ENCODE peak calls at places on chromosomes 7 and 10, in five cellular contexts. M, F, R, V and U are unnamed samples. For H3K4me1, the result is how much of the 10 kb centered on the place peaks cover.

GRCh38 chr7:134351424-134351823 is 34.7 kb upstream of the SLC35B4 start:
- DNase-seq in M (no peak), F (no peak), V (no peak), R (no peak), U (no peak)

GRCh38 chr7:129665013-129665401 is 53.5 kb downstream of the NRF1 start:
- DNase-seq in R (peak), V (peak), M (no peak), F (no peak), U (peak)

GRCh38 chr10:92832998-92833642 is 15.2 kb upstream of the EXOC6 start:
- DNase-seq in V (no peak), M (no peak), R (no peak), F (no peak), U (no peak)

GRCh38 chr10:69446229-69446628 is 5.0 kb upstream of the TSPAN15 start:
- DNase-seq in R (no peak), F (no peak), V (no peak), M (no peak), U (no peak)

GRCh38 chr7:17255930-17256329 is 42.5 kb upstream of the AHR start:
- DNase-seq in M (no peak), R (no peak), V (no peak), F (no peak), U (no peak)

GRCh38 chr7:90111-91063 is 102.0 kb upstream of the FAM20C start:
- DNase-seq in R (no peak), V (no peak), M (no peak), F (no peak), U (no peak)

GRCh38 chr10:11625019-11625735 is 13.7 kb upstream of the USP6NL start:
- DNase-seq in V (no peak), M (no peak), R (no peak), F (peak), U (no peak)

GRCh38 chr7:279821-280220 is 10.1 kb upstream of the FOXL3 start:
- DNase-seq in M (no peak), V (no peak), F (no peak), R (no peak), U (no peak)

GRCh38 chr7:1716263-1717094 is 46.4 kb downstream of the ELFN1 start:
- DNase-seq in M (no peak), F (no peak), R (no peak), V (no peak), U (no peak)

GRCh38 chr7:24862461-24862860 is 105.2 kb upstream of the GSDME start:
- DNase-seq in M (no peak), F (no peak), V (no peak), R (no peak), U (no peak)

GRCh38 chr10:66680886-66681285 is 244.9 kb upstream of the LRRTM3 start:
- DNase-seq in F (no peak), M (no peak), R (no peak), V (no peak), U (no peak)

GRCh38 chr10:91887075-91887899 is 22.0 kb downstream of the FGFBP3 start:
- DNase-seq in R (no peak), M (no peak), V (peak), F (peak), U (peak)

DNA sequence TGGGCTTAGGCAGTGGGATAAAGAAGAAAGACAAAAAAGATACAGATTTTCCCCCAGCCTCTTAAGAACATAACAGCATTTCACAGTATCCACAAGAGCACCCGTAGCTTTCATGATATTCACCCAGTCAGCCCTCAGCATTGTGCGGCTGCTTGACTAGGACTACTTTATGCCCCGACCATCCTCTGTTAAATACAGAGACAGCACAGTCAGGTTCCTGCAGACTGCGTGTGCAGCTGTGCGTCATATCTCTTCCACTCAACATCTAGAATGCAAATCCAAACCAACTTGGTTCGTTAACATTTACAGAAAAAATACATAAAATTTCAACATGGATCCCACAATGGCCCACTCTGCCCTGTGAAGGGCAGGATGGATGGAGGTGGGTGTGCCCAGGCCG is 33.8 kb downstream of the PIK3AP1 start:
- DNase-seq in M (no peak), F (no peak), V (no peak), R (no peak), U (no peak)
- H3K4me1 ChIP-seq in M (under half), F (under half), V (under half), R (under half), U (under half)

DNA sequence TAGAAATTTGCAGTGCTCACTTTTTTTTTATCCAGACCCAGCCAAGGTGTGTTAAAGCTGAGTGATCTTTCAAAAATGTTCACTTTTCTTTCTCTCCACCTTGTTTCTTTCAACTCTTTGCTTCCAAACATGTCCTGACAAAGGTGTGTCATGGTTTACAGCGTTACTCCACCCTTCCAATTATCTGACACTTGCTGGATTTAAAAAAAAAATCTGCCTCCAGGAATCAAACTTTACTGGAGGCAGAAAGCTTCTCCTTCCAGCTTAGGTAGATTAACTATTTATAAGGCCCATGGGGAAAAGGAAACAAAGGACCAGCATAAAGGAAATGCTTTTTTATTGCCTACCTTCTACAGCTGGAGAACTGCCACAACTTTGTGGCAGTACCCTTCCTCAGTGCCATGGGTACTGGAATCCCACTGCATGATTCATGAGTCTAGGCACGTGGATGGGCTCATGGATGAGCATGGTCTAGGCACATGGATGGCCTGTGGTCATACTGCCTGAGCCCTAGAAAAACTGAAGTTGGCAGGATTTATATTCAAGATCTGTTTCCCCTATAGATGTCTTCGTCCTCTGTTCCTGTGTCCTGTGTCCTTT is at the start of gene COL17A1:
- DNase-seq in M (no peak), F (no peak), V (no peak), R (no peak), U (no peak)
- H3K4me3 ChIP-seq in M (no peak), F (no peak), V (no peak), R (no peak), U (no peak)

GRCh38 chr10:74852406-74852805 is 26.0 kb downstream of the KAT6B start:
- DNase-seq in V (no peak), F (no peak), M (no peak), R (no peak), U (no peak)
- H3K4me1 ChIP-seq in V (under half), F (under half), M (under half), R (under half), U (under half)

DNA sequence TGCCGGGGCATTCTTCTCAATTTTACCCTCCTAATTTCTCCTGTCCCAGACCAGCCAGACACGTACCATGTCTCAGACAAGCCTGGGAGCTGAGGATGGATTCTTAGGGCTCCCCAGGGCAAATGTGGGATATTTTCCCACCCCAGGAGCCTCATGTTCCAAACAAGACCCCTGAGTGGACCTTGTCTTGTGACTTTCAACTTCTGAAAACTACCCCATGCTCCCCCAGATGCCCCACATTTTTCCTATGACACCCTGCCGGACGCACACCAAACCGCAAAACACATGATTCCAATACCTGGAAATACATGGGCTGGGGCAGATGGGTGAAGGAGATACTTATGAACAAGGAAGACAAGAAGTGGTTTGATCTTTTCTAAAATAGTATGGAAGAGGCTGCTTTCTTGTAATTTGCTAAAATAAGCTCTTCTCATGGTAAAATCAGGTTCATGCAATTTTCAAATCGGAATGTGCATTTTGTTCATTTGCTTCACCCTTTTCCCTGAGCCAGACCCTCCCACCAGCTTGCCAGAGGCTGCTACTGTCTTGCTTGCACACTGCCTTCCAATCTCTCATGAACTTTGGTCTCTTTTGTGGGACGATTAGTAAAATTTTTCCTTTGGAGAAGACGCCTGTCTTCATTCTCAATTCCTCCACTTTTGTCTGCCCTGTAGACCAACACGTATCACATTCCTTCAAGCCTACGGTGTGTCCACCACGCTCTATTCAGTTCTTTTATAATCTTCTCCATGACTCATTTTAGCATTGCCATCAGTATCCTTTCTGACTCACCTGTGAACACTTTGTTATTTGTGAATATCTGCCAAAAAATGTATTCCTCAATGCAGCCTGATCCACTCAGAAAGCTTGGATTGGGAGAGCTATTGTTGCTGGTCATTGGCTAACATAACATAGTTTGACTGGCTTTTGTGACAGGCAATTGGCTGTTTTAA is 1.1 kb downstream of the GIMAP5 start:
- DNase-seq in M (no peak), V (no peak), R (no peak), F (no peak), U (no peak)
- H3K4me3 ChIP-seq in M (peak), V (no peak), R (peak), F (no peak), U (no peak)

GRCh38 chr10:122053314-122053713 is 64.4 kb downstream of the TACC2 start:
- DNase-seq in M (no peak), R (no peak), V (no peak), F (no peak), U (no peak)
- H3K4me1 ChIP-seq in M (under half), R (under half), V (under half), F (under half), U (under half)

GRCh38 chr10:1050555-1050954 is 1.6 kb upstream of the IDI1 start:
- DNase-seq in M (no peak), R (no peak), V (peak), F (peak), U (peak)
- H3K4me3 ChIP-seq in M (peak), R (no peak), V (peak), F (peak), U (peak)

GRCh38 chr10:33046792-33047191 is 88.8 kb upstream of the ITGB1 start:
- DNase-seq in M (no peak), F (no peak), V (no peak), R (no peak), U (no peak)
- H3K4me1 ChIP-seq in M (under half), F (under half), V (under half), R (under half), U (under half)